ENCODE peak calls at places on chromosomes 5 and 9, in ten cellular contexts. M is mesendoderm; U is stimulated activated CD8-positive, alpha-beta memory T cell treated with anti-CD3 and anti-CD28 coated beads, Interleukin-15, amount 100 ng/mL, for 48 hours; W is NCI-H1048; L is NCI-H1092 treated with DMSO at 0.1 percent for 48 hours; Z is brain microvascular endothelial cell; J is nucleus accumbens; D is anterior cingulate cortex; R is HuH-7.5; E is astrocyte of the spinal cord. O is an unnamed sample.

GRCh38 chr5:80662108-80662507 is 7.3 kb upstream of the DHFR start:
- DNase-seq in E (no peak), Z (no peak), J (no peak), R (no peak), L (no peak), W (no peak), U (no peak), M (no peak), D (no peak), O (no peak)

GRCh38 chr5:54243483-54244080 is 66.8 kb downstream of the ARL15 start:
- DNase-seq in Z (peak), L (peak), J (no peak), E (peak), U (no peak), D (no peak), W (peak), R (no peak), M (peak), O (peak)

GRCh38 chr5:59107692-59108091 is 524.8 kb downstream of the RAB3C start:
- DNase-seq in Z (no peak), R (no peak), W (no peak), U (no peak), L (no peak), D (no peak), E (peak), J (no peak), M (no peak), O (no peak)

GRCh38 chr5:168136340-168136739 is 155.1 kb upstream of the WWC1 start:
- DNase-seq in L (no peak), D (no peak), U (no peak), Z (no peak), R (peak), E (no peak), W (no peak), M (no peak), J (no peak), O (no peak)

GRCh38 chr5:14364576-14365472 is 216.8 kb upstream of the OTULINL start:
- DNase-seq in E (no peak), U (no peak), L (peak), D (no peak), Z (no peak), M (peak), R (peak), J (no peak), W (no peak), O (peak)

GRCh38 chr9:73153793-73154227 is 2.1 kb downstream of the ANXA1 start:
- DNase-seq in M (peak), L (no peak), D (no peak), W (no peak), R (no peak), Z (no peak), E (no peak), U (no peak), J (no peak), O (no peak)

GRCh38 chr5:10935536-10935935 is 174.5 kb upstream of the DAP start:
- DNase-seq in D (no peak), E (no peak), U (no peak), J (no peak), L (no peak), R (no peak), W (no peak), M (no peak), Z (no peak), O (no peak)

GRCh38 chr9:6552738-6553121 is 92.8 kb downstream of the GLDC start:
- DNase-seq in E (peak), D (no peak), U (no peak), R (no peak), J (no peak), L (no peak), M (no peak), Z (peak), W (no peak), O (no peak)

GRCh38 chr5:143011621-143012020 is 241.4 kb downstream of the ARHGAP26 start:
- DNase-seq in L (peak), R (no peak), W (no peak), J (no peak), D (no peak), U (no peak), M (peak), Z (peak), E (peak), O (peak)

GRCh38 chr5:115459844-115460243 is 84.7 kb downstream of the FEM1C start:
- DNase-seq in R (no peak), U (no peak), D (no peak), Z (no peak), E (peak), M (no peak), J (no peak), L (no peak), W (no peak), O (no peak)

GRCh38 chr9:119332522-119332921 is 36.7 kb downstream of the BRINP1 start:
- DNase-seq in W (no peak), Z (no peak), J (no peak), U (no peak), E (no peak), R (no peak), D (no peak), M (peak), L (no peak), O (no peak)

GRCh38 chr9:36961568-36962360 is 72.3 kb downstream of the PAX5 start:
- DNase-seq in Z (peak), M (peak), R (no peak), E (no peak), U (no peak), J (no peak), L (no peak), D (no peak), W (no peak), O (no peak)

GRCh38 chr9:89418112-89418872 is 79.6 kb downstream of the SEMA4D start:
- DNase-seq in J (no peak), W (no peak), M (no peak), L (peak), Z (no peak), D (no peak), E (no peak), R (no peak), U (no peak), O (no peak)

GRCh38 chr5:170534177-170534576 is 30.4 kb downstream of the KCNIP1 start:
- DNase-seq in J (no peak), U (no peak), R (no peak), D (no peak), M (peak), L (no peak), E (no peak), W (no peak), Z (no peak), O (peak)

GRCh38 chr5:79736528-79737514 is 47.2 kb downstream of the CMYA5 start:
- DNase-seq in U (no peak), M (no peak), W (no peak), D (no peak), R (no peak), J (no peak), E (no peak), Z (no peak), L (no peak), O (no peak)

GRCh38 chr9:33379666-33380389 is 22.5 kb downstream of the AQP7 start:
- DNase-seq in E (no peak), R (no peak), D (no peak), Z (no peak), U (no peak), L (no peak), J (no peak), W (no peak), M (no peak), O (no peak)

GRCh38 chr9:108477538-108478006 is 378.2 kb downstream of the ACTL7B start:
- DNase-seq in L (peak), M (no peak), U (no peak), D (no peak), W (no peak), E (peak), Z (peak), J (no peak), R (no peak), O (peak)

GRCh38 chr9:127305450-127306226 is 41.1 kb downstream of the GARNL3 start:
- DNase-seq in Z (no peak), U (no peak), L (peak), D (no peak), J (no peak), W (no peak), R (no peak), M (peak), E (no peak), O (no peak)

GRCh38 chr9:70262948-70263347 is 4.2 kb downstream of the SMC5 start:
- DNase-seq in J (no peak), D (no peak), M (no peak), E (no peak), L (no peak), R (no peak), Z (no peak), U (no peak), W (no peak), O (no peak)

GRCh38 chr9:116087751-116088194 is 65.8 kb upstream of the PAPPA start:
- DNase-seq in W (no peak), Z (peak), U (no peak), E (peak), L (no peak), R (no peak), D (no peak), J (no peak), M (peak), O (no peak)

GRCh38 chr5:107696071-107696470 is 25.3 kb upstream of the EFNA5 start:
- DNase-seq in E (no peak), M (no peak), R (no peak), Z (no peak), J (no peak), U (no peak), L (no peak), D (no peak), W (no peak), O (no peak)